ENCODE peak calls at places on chromosome 15, in four cellular contexts. C is NCI-H69, O is HS-27A, M is Caki2. N is an unnamed sample.

GRCh38 chr15:75776075-75776443 is 63.4 kb upstream of the CSPG4 start:
- DNase-seq in C (no peak), O (peak), M (peak), N (no peak)

GRCh38 chr15:52295421-52295991 is at the start of gene MYO5C:
- DNase-seq in C (peak), O (no peak), M (peak), N (no peak)

GRCh38 chr15:100707229-100707628 is 104.8 kb downstream of the ASB7 start:
- DNase-seq in C (no peak), O (no peak), M (no peak), N (no peak)

GRCh38 chr15:98981851-98982722 is 25.5 kb downstream of the PGPEP1L start:
- DNase-seq in C (no peak), O (no peak), M (peak), N (peak)

GRCh38 chr15:60932051-60932915 is 296.8 kb downstream of the RORA start:
- DNase-seq in C (no peak), O (peak), M (peak), N (no peak)

GRCh38 chr15:53978248-53978906 is at the start of gene UNC13C:
- DNase-seq in C (peak), O (no peak), M (peak), N (no peak)

GRCh38 chr15:89364341-89364740 is 29.7 kb upstream of the POLG start:
- DNase-seq in C (peak), O (no peak), M (no peak), N (no peak)

GRCh38 chr15:95990833-95991232 is 339.7 kb upstream of the NR2F2 start:
- DNase-seq in C (no peak), O (no peak), M (no peak), N (no peak)

GRCh38 chr15:70023769-70024491 is 73.8 kb downstream of the TLE3 start:
- DNase-seq in C (peak), O (no peak), M (no peak), N (no peak)

GRCh38 chr15:101063212-101063611 is 144.1 kb downstream of the LRRK1 start:
- DNase-seq in C (no peak), O (no peak), M (no peak), N (no peak)

GRCh38 chr15:45638641-45639040 is 3.8 kb downstream of the SQOR start:
- DNase-seq in C (no peak), O (no peak), M (no peak), N (no peak)

GRCh38 chr15:81184188-81184587 is 12.5 kb upstream of the IL16 start:
- DNase-seq in C (no peak), O (no peak), M (no peak), N (no peak)

GRCh38 chr15:91067026-91067425 is 33.0 kb upstream of the SV2B start:
- DNase-seq in C (no peak), O (no peak), M (no peak), N (no peak)

GRCh38 chr15:64651573-64652260 is 123.7 kb downstream of the RBPMS2 start:
- DNase-seq in C (peak), O (no peak), M (peak), N (peak)

GRCh38 chr15:34850121-34850520 is 54.8 kb upstream of the ACTC1 start:
- DNase-seq in C (peak), O (no peak), M (no peak), N (no peak)

GRCh38 chr15:101337976-101338375 is 42.9 kb upstream of the SNRPA1 start:
- DNase-seq in C (no peak), O (no peak), M (no peak), N (no peak)

GRCh38 chr15:96064351-96064756 is 266.1 kb upstream of the NR2F2 start:
- DNase-seq in C (no peak), O (no peak), M (peak), N (no peak)

GRCh38 chr15:79682851-79683288 is 213.9 kb downstream of the MTHFS start:
- DNase-seq in C (no peak), O (peak), M (no peak), N (no peak)

GRCh38 chr15:31487811-31488436 is 161.3 kb downstream of the KLF13 start:
- DNase-seq in C (peak), O (peak), M (no peak), N (peak)

GRCh38 chr15:101147181-101147580 is 104.7 kb downstream of the CHSY1 start:
- DNase-seq in C (no peak), O (no peak), M (no peak), N (no peak)

GRCh38 chr15:27550635-27551034 is 548.5 kb downstream of the OCA2 start:
- DNase-seq in C (peak), O (no peak), M (no peak), N (no peak)

GRCh38 chr15:49621327-49622210 is 721 bp downstream of the DTWD1 start:
- DNase-seq in C (peak), O (no peak), M (no peak), N (no peak)

GRCh38 chr15:35038655-35039534 is 46.2 kb downstream of the NANOGP8 start:
- DNase-seq in C (no peak), O (no peak), M (no peak), N (no peak)

GRCh38 chr15:63539517-63539916 is 35.1 kb downstream of the USP3 start:
- DNase-seq in C (peak), O (no peak), M (no peak), N (no peak)

GRCh38 chr15:92907229-92907628 is 7.1 kb downstream of the CHD2 start:
- DNase-seq in C (no peak), O (no peak), M (peak), N (no peak)

GRCh38 chr15:60081976-60082375 is 77.9 kb downstream of the FOXB1 start:
- DNase-seq in C (no peak), O (no peak), M (no peak), N (no peak)

GRCh38 chr15:57784081-57784488 is 77.6 kb downstream of the POLR2M start:
- DNase-seq in C (no peak), O (no peak), M (no peak), N (no peak)

GRCh38 chr15:78454992-78455391 is 17.0 kb downstream of the IREB2 start:
- DNase-seq in C (no peak), O (no peak), M (no peak), N (no peak)

GRCh38 chr15:75831806-75832102 is 11.5 kb upstream of the UBE2Q2 start:
- DNase-seq in C (no peak), O (no peak), M (no peak), N (no peak)

GRCh38 chr15:68256675-68257450 is 20.7 kb upstream of the FEM1B start:
- DNase-seq in C (peak), O (no peak), M (peak), N (peak)

N was measured in GM13976.